ENCODE peak calls at places on chromosomes 4 and X, in eight cellular contexts. O, W, Q, U, V, J, F and P are unnamed samples.

GRCh38 chrX:134649770-134650169 is 8.5 kb downstream of the PLAC1 start:
- DNase-seq in O (no peak), W (no peak), Q (no peak), U (no peak), V (no peak), J (no peak), F (no peak), P (no peak)

GRCh38 chr4:105050896-105051295 is 95.8 kb upstream of the TET2 start:
- DNase-seq in O (no peak), W (peak; percentile 38), Q (no peak), U (peak; percentile 77), V (no peak), J (peak; percentile 6), F (no peak), P (no peak)

GRCh38 chrX:50920132-50920531 is 9.6 kb downstream of the BMP15 start:
- DNase-seq in O (no peak), W (peak; percentile 10), Q (no peak), U (peak; percentile 32), V (peak; percentile 8), J (no peak), F (no peak), P (no peak)

GRCh38 chrX:71482228-71482958 is 50.5 kb upstream of the OGT start:
- DNase-seq in O (no peak), W (no peak), Q (no peak), U (no peak), V (no peak), J (no peak), F (no peak), P (no peak)

GRCh38 chr4:81421346-81422218 is 50.1 kb downstream of the RASGEF1B start:
- DNase-seq in O (no peak), W (peak; percentile 52), Q (no peak), U (peak; percentile 68), V (no peak), J (no peak), F (peak; percentile 88), P (no peak)

GRCh38 chr4:181845617-181846016 is 397.6 kb upstream of the TENM3 start:
- DNase-seq in O (no peak), W (no peak), Q (no peak), U (no peak), V (no peak), J (no peak), F (no peak), P (no peak)

GRCh38 chrX:19875051-19875432 is 12.4 kb downstream of the SH3KBP1 start:
- DNase-seq in O (peak; percentile 57), W (no peak), Q (no peak), U (peak; percentile 37), V (no peak), J (no peak), F (peak; percentile 84), P (no peak)

GRCh38 chrX:154333837-154334271 is 38.3 kb downstream of the TKTL1 start:
- DNase-seq in O (no peak), W (no peak), Q (no peak), U (peak; percentile 13), V (no peak), J (no peak), F (peak; percentile 56), P (no peak)

GRCh38 chr4:13865871-13866669 is 238.5 kb upstream of the BOD1L1 start:
- DNase-seq in O (no peak), W (peak; percentile 31), Q (no peak), U (peak; percentile 27), V (no peak), J (peak; percentile 83), F (no peak), P (peak; percentile 52)

GRCh38 chrX:130083656-130084382 is 26.5 kb downstream of the ELF4 start:
- DNase-seq in O (no peak), W (no peak), Q (no peak), U (no peak), V (no peak), J (no peak), F (peak; percentile 66), P (no peak)

GRCh38 chr4:116639070-116639577 is 446.3 kb downstream of the TRAM1L1 start:
- DNase-seq in O (no peak), W (no peak), Q (no peak), U (no peak), V (no peak), J (no peak), F (no peak), P (no peak)

GRCh38 chr4:85318415-85318814 is 156.5 kb upstream of the ARHGAP24 start:
- DNase-seq in O (no peak), W (no peak), Q (no peak), U (no peak), V (no peak), J (no peak), F (no peak), P (no peak)

GRCh38 chrX:9907645-9908387 is 59.3 kb upstream of the CLDN34 start:
- DNase-seq in O (no peak), W (peak; percentile 84), Q (no peak), U (peak; percentile 85), V (no peak), J (peak; percentile 66), F (no peak), P (no peak)

GRCh38 chrX:110034036-110034435 is 31.1 kb downstream of the TMEM164 start:
- DNase-seq in O (no peak), W (no peak), Q (no peak), U (no peak), V (no peak), J (no peak), F (no peak), P (no peak)

GRCh38 chrX:48927125-48927524 is 8.3 kb upstream of the PIM2 start:
- DNase-seq in O (no peak), W (no peak), Q (peak; percentile 54), U (no peak), V (no peak), J (no peak), F (no peak), P (no peak)

GRCh38 chrX:133495464-133496391 is 80.4 kb upstream of the GPC4 start:
- DNase-seq in O (no peak), W (peak; percentile 67), Q (no peak), U (no peak), V (no peak), J (no peak), F (no peak), P (peak; percentile 77)

DNA sequence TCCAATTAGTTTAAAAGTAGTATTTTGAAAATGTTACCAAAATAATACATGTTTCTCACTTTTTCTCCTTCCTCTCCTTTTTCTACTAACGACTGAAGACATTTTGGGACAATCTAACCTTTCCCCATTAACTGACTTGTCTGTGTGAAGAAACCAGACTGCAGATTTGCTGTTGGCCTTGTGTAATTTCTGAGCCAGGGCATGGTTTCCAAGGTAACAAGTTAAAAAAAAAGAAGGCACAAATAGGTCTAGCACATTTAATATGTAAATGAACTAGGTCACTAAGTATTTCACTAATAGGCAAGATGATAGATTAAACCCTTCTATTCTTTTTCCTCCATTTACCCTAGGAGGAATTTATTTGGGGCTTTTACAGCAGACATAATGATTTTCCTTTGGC is 72.2 kb downstream of the TSPAN5 start:
- DNase-seq in O (no peak), W (peak; percentile 38), Q (no peak), U (no peak), V (no peak), J (no peak), F (no peak), P (no peak)
- TF ChIP-seq CTCF in O (no peak), W (no peak), Q (no peak), U (no peak), V (no peak), J (no peak), F (no peak), P (no peak)

DNA sequence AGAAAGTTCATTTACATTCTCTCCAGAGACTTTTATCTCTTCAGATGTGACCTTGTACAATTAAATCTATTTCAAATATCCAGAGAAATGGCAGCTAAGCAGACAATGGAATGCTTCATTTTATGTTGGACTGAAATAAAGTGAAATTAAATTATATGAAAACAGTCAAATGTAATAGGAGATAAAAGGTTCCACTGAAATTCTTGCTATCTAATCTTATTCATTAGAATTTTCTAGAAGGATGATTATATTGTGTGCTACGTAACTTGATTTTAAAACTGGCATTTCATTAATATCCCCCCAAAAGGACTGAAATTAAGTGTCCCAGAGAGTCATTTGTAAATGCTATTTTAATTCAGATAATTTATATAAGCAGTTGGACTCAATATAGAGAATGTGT is 646.9 kb upstream of the GALNT7 start:
- DNase-seq in O (no peak), W (no peak), Q (no peak), U (no peak), V (no peak), J (no peak), F (no peak), P (no peak)
- TF ChIP-seq CTCF in O (no peak), W (no peak), Q (no peak), U (no peak), V (no peak), J (no peak), F (no peak), P (no peak)

DNA sequence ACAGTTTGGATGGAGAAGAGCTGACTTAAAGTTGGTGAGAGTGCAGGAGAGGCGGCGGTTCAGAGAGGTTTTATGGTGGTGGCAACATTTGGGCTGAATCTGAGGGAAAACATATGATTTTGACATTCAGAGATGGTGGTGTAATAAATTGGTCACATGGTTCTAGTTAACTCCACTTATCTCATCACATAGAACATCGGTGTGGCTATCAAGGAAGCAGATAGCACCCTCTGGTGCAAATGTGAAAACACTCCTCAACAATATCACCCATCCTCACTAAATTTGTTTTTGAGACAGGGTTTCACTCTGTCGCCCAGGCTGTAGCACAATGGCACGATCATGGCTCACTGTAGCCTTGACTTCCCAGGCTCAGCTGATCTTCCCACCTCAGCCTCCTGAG is 28.8 kb downstream of the SUPT20HL2 start:
- DNase-seq in O (no peak), W (no peak), Q (no peak), U (no peak), V (no peak), J (no peak), F (no peak), P (no peak)
- TF ChIP-seq CTCF in O (no peak), W (no peak), Q (no peak), U (no peak), V (no peak), J (no peak), F (no peak), P (no peak)

DNA sequence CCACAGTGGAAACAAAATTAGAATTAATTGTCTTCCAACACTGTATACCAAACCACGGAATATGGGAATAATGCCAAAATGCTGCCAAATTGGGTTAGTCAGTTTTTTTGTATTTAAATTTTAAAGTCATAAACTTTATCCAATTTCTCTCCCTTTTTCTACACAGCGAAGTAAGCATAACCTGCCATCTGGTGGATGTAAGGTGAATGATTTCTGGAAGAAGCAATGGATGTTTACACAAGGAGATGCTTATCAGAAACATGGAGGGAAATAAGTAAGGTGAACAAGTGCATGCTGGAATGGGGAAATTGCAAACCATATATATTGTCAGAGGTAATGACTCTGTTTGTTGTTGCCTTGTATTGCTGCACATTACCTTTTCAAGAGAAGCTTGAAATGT is 691.9 kb downstream of the TECRL start:
- DNase-seq in O (no peak), W (peak; percentile 3), Q (no peak), U (peak; percentile 15), V (no peak), J (no peak), F (no peak), P (no peak)
- TF ChIP-seq CTCF in O (no peak), W (no peak), Q (peak; percentile 22), U (no peak), V (peak; percentile 56), J (no peak), F (no peak), P (no peak)

DNA sequence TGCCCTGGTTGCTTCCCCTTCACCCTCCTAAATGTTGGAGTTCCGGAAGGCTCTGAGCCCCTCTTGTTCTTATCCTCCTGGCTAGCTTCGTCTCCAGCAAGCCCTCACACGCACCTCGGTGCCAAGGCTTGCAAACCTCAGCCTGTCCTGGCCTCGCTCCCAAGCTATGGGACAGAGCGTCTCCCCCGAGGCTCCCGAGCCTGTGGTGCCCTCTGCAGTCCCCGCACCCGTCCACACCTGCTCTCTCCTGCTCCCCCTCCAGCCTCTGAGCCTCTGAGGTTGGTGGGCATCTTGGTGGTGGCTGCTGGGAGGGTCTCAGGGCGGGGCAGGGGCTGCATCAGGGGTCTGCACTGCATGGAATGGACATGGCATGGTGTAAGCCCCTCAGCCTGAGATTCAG is 63.2 kb downstream of the TRMT44 start:
- DNase-seq in O (no peak), W (no peak), Q (no peak), U (no peak), V (no peak), J (no peak), F (no peak), P (no peak)
- TF ChIP-seq CTCF in O (no peak), W (no peak), Q (no peak), U (no peak), V (no peak), J (no peak), F (no peak), P (no peak)